ENCODE peak calls at places on chromosomes 2 and 18, in five cellular contexts. One of them, this sample, is unnamed.

GRCh38 chr2:37641582-37642111 is 29.8 kb downstream of the CDC42EP3 start:
- DNase-seq in HEK293T: no peak
- DNase-seq in HepG2: no peak
- DNase-seq in GM12878: no peak
- DNase-seq in H1: no peak
- DNase-seq in this sample: no peak

GRCh38 chr2:632471-632870 is 44.7 kb downstream of the TMEM18 start:
- DNase-seq in HEK293T: no peak
- DNase-seq in HepG2: no peak
- DNase-seq in GM12878: no peak
- DNase-seq in H1: no peak
- DNase-seq in this sample: no peak

GRCh38 chr2:237383991-237384671 is 29.8 kb downstream of the COL6A3 start:
- DNase-seq in HEK293T: no peak
- DNase-seq in HepG2: no peak
- DNase-seq in GM12878: no peak
- DNase-seq in H1: no peak
- DNase-seq in this sample: no peak

GRCh38 chr2:64177315-64177714 is 33.1 kb upstream of the PELI1 start:
- DNase-seq in HEK293T: no peak
- DNase-seq in HepG2: no peak
- DNase-seq in GM12878: no peak
- DNase-seq in H1: no peak
- DNase-seq in this sample: no peak

GRCh38 chr2:26576565-26577441 is 64.4 kb downstream of the CIB4 start:
- DNase-seq in HEK293T: no peak
- DNase-seq in HepG2: no peak
- DNase-seq in GM12878: no peak
- DNase-seq in H1: no peak
- DNase-seq in this sample: no peak

GRCh38 chr2:102422910-102423309 is at the start of gene IL18RAP:
- DNase-seq in HEK293T: no peak
- DNase-seq in HepG2: no peak
- DNase-seq in GM12878: no peak
- DNase-seq in H1: no peak
- DNase-seq in this sample: no peak

GRCh38 chr18:49018961-49019445 is 68.2 kb upstream of the SMAD7 start:
- DNase-seq in HEK293T: no peak
- DNase-seq in HepG2: no peak
- DNase-seq in GM12878: no peak
- DNase-seq in H1: no peak
- DNase-seq in this sample: no peak

GRCh38 chr18:6728809-6729246 is 688 bp upstream of the ARHGAP28 start:
- DNase-seq in HEK293T: no peak
- DNase-seq in HepG2: no peak
- DNase-seq in GM12878: no peak
- DNase-seq in H1: no peak
- DNase-seq in this sample: no peak

GRCh38 chr2:64260817-64261216 is 116.6 kb upstream of the PELI1 start:
- DNase-seq in HEK293T: no peak
- DNase-seq in HepG2: no peak
- DNase-seq in GM12878: peak
- DNase-seq in H1: no peak
- DNase-seq in this sample: no peak

GRCh38 chr2:136407952-136408318 is 290.0 kb upstream of the CXCR4 start:
- DNase-seq in HEK293T: no peak
- DNase-seq in HepG2: no peak
- DNase-seq in GM12878: no peak
- DNase-seq in H1: no peak
- DNase-seq in this sample: no peak

DNA sequence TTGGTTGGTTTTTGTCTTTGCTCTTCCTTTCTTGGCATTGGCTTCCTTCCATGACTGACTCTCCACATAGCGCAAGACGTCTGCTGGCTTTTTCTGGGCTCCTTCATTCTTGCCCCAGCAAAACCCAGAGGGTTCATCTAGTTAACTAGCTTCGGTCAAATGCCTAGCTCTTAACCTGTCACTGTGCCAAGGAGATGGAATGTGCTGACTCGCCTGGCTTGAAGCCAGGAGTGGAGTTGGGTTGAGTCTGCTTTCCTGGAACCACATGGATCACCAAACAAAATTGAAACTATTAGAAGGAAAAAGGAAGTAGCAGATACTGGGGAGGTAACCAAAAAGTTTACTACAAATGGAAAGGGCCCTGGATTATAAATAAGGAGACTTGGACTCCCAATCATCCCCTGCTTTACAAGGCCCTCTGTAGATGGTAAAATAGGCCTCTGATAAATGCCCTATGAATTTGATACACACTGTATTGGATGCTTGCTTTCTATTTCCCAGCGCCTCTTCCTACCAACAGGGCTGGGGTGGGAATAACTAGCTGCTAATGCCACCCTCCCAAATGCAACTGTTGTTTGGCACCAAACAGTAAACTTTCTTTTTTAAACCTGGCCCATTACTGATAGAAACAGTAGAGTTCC is 11.3 kb downstream of the MALT1 start:
- DNase-seq in HEK293T: peak
- DNase-seq in HepG2: peak
- DNase-seq in GM12878: no peak
- DNase-seq in H1: no peak
- DNase-seq in this sample: no peak
- TF ChIP-seq SUZ12 in HEK293T: no peak
- TF ChIP-seq SUZ12 in HepG2: no peak
- TF ChIP-seq SUZ12 in GM12878: no peak
- TF ChIP-seq SUZ12 in H1: no peak
- TF ChIP-seq SUZ12 in this sample: no peak

GRCh38 chr18:12032786-12033642 is 51.7 kb downstream of the IMPA2 start:
- DNase-seq in HEK293T: no peak
- DNase-seq in HepG2: no peak
- DNase-seq in GM12878: no peak
- DNase-seq in H1: no peak
- DNase-seq in this sample: no peak
- TF ChIP-seq SUZ12 in HEK293T: no peak
- TF ChIP-seq SUZ12 in HepG2: no peak
- TF ChIP-seq SUZ12 in GM12878: no peak
- TF ChIP-seq SUZ12 in H1: no peak
- TF ChIP-seq SUZ12 in this sample: no peak

GRCh38 chr18:67104700-67105284 is 411.7 kb downstream of the DSEL start:
- DNase-seq in HEK293T: peak
- DNase-seq in HepG2: peak
- DNase-seq in GM12878: no peak
- DNase-seq in H1: peak
- DNase-seq in this sample: peak
- TF ChIP-seq SUZ12 in HEK293T: no peak
- TF ChIP-seq SUZ12 in HepG2: no peak
- TF ChIP-seq SUZ12 in GM12878: no peak
- TF ChIP-seq SUZ12 in H1: no peak
- TF ChIP-seq SUZ12 in this sample: no peak

DNA sequence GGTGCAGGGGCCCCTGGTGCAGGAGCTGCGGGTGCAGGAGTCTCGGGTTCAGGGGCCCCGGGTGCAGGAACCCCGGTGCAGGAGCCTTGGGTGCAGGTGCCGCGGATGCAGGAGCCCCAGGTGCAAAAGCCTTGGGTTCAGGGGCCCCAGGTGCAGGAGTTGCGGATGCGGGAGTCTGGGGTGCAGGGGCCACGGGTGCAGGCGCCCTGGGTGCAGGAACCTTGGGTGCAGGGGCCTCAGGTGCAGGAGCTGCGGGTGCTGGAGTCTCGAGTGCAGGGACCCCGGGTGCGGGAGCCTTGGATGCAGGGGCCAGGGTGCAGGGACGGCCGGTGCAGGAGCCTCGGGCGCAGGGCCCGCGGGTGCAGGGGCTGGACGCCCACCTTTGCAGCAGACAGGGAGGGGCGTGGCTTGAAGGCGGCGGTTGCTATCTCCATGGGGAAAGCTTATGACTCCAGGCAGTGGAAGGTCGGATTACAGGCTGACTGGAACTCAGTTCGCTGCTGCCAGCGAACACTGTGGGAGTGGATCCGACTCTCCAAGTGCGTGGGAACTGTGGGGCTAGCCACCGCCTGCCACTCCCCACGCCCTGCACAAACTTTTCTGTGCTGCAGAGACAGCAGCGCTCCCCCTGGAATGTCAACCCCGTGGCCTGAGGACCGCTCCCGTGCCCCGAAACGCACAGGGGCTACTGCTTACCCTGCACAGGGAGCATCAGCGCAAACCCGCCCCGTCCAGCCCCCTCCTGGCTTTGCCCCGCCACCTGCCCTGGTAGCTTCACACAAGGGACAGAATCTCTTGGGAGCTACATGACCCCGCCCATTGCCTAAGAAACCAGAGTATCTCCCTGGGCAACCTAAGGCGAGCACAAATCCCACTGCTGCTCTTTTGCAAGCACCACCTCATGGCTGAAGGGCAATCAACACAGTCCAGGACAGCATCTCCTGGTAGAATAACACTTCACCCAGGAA is 40.3 kb downstream of the COPS9 start:
- DNase-seq in HEK293T: no peak
- DNase-seq in HepG2: no peak
- DNase-seq in GM12878: no peak
- DNase-seq in H1: no peak
- DNase-seq in this sample: no peak
- TF ChIP-seq SUZ12 in HEK293T: no peak
- TF ChIP-seq SUZ12 in HepG2: no peak
- TF ChIP-seq SUZ12 in GM12878: no peak
- TF ChIP-seq SUZ12 in H1: no peak
- TF ChIP-seq SUZ12 in this sample: no peak

This sample was measured in NT2/D1.